ENCODE peak calls at places on chromosomes 2 and 18, in eight cellular contexts. C is neuronal stem cell; I is naive thymus-derived CD4-positive, alpha-beta T cell; M is kidney; X is MG63; H is fibroblast of pulmonary artery; K is AG04450; R is A549. T is an unnamed sample.

GRCh38 chr2:64859208-64860161 is 129.7 kb upstream of the SLC1A4 start:
- DNase-seq in C (peak), I (no peak), M (peak), X (peak), H (peak), K (peak), R (peak), T (no peak)

GRCh38 chr18:7038330-7038846 is 79.2 kb downstream of the LAMA1 start:
- DNase-seq in C (peak), I (no peak), M (peak), X (peak), H (peak), K (peak), R (peak), T (no peak)

GRCh38 chr2:124024491-124025348 is at the start of gene CNTNAP5:
- DNase-seq in C (peak), I (no peak), M (peak), X (peak), H (peak), K (no peak), R (no peak), T (no peak)

GRCh38 chr2:1572638-1573037 is 159.4 kb downstream of the TPO start:
- DNase-seq in C (no peak), I (no peak), M (peak), X (peak), H (peak), K (no peak), R (no peak), T (no peak)

GRCh38 chr2:191959209-191959608 is 112.3 kb upstream of the CAVIN2 start:
- DNase-seq in C (no peak), I (no peak), M (no peak), X (no peak), H (peak), K (no peak), R (no peak), T (no peak)

GRCh38 chr2:1591978-1592907 is 152.1 kb downstream of the PXDN start:
- DNase-seq in C (peak), I (no peak), M (peak), X (peak), H (peak), K (peak), R (peak), T (no peak)

GRCh38 chr2:231472816-231473215 is 8.5 kb upstream of the NCL start:
- DNase-seq in C (no peak), I (no peak), M (no peak), X (no peak), H (no peak), K (no peak), R (no peak), T (no peak)

GRCh38 chr2:201675454-201675853 is 23.0 kb downstream of the MPP4 start:
- DNase-seq in C (no peak), I (no peak), M (no peak), X (no peak), H (no peak), K (no peak), R (no peak), T (no peak)

GRCh38 chr18:8912348-8913057 is 190.0 kb upstream of the NDUFV2 start:
- DNase-seq in C (peak), I (no peak), M (peak), X (no peak), H (no peak), K (no peak), R (no peak), T (no peak)

GRCh38 chr2:8004250-8004681 is 677.6 kb upstream of the ID2 start:
- DNase-seq in C (no peak), I (no peak), M (no peak), X (peak), H (peak), K (peak), R (peak), T (no peak)

GRCh38 chr2:26435106-26435505 is 33.4 kb downstream of the DRC1 start:
- DNase-seq in C (no peak), I (no peak), M (no peak), X (no peak), H (no peak), K (no peak), R (no peak), T (no peak)

GRCh38 chr2:111703759-111704158 is 180.2 kb downstream of the ANAPC1 start:
- DNase-seq in C (no peak), I (no peak), M (no peak), X (no peak), H (no peak), K (no peak), R (no peak), T (no peak)

GRCh38 chr2:207772081-207772843 is 2.6 kb upstream of the FZD5 start:
- DNase-seq in C (no peak), I (no peak), M (peak), X (no peak), H (peak), K (no peak), R (peak), T (no peak)

GRCh38 chr2:238938460-238939055 is 90.7 kb downstream of the TWIST2 start:
- DNase-seq in C (no peak), I (no peak), M (peak), X (peak), H (peak), K (peak), R (no peak), T (no peak)

GRCh38 chr2:29024882-29025430 is 43.9 kb downstream of the TOGARAM2 start:
- DNase-seq in C (no peak), I (no peak), M (no peak), X (no peak), H (no peak), K (no peak), R (no peak), T (no peak)

GRCh38 chr2:190387422-190387821 is 20.7 kb upstream of the MFSD6 start:
- DNase-seq in C (no peak), I (no peak), M (no peak), X (no peak), H (no peak), K (no peak), R (no peak), T (no peak)

GRCh38 chr2:150977296-150977695 is 284.4 kb downstream of the RBM43 start:
- DNase-seq in C (no peak), I (no peak), M (no peak), X (no peak), H (no peak), K (no peak), R (no peak), T (no peak)

GRCh38 chr2:12723741-12724463 is 7.2 kb downstream of the TRIB2 start:
- DNase-seq in C (no peak), I (no peak), M (no peak), X (no peak), H (no peak), K (no peak), R (no peak), T (no peak)

GRCh38 chr2:12721571-12722444 is 5.1 kb downstream of the TRIB2 start:
- DNase-seq in C (no peak), I (no peak), M (peak), X (peak), H (peak), K (no peak), R (no peak), T (no peak)

GRCh38 chr2:12720752-12721151 is 4.0 kb downstream of the TRIB2 start:
- DNase-seq in C (no peak), I (no peak), M (no peak), X (no peak), H (no peak), K (no peak), R (no peak), T (no peak)

GRCh38 chr2:12720181-12720580 is 3.4 kb downstream of the TRIB2 start:
- DNase-seq in C (no peak), I (no peak), M (no peak), X (no peak), H (peak), K (no peak), R (no peak), T (no peak)

GRCh38 chr2:12722445-12723316 is 5.9 kb downstream of the TRIB2 start:
- DNase-seq in C (no peak), I (no peak), M (no peak), X (no peak), H (no peak), K (no peak), R (no peak), T (no peak)
- H3K4me3 ChIP-seq in C (no peak), I (peak), M (peak), X (peak), H (peak), K (no peak), R (no peak), T (no peak)

DNA sequence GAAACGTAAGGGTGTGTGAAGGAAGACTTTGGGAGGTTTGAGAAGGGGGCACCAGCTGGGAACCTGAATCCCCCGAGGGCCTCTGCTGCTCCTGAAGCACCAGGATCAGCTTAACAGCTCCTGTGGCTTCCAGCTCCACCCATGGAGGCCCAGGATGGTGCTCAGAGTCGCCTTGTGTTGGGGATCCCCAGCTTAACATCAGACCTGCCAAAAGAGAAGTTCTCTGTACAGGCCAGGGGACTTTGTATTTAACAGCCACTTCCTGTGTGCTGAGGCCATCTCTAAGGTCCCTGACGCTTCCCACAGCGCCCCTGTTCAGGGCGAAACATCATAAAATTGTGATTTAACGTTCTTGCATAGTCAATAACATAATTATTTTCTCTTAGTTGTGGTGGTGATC is 77.5 kb downstream of the NCK2 start:
- DNase-seq in C (no peak), I (no peak), M (no peak), X (no peak), H (no peak), K (no peak), R (no peak), T (no peak)
- H3K4me3 ChIP-seq in C (no peak), I (no peak), M (no peak), X (no peak), H (no peak), K (no peak), R (no peak), T (no peak)

GRCh38 chr2:12928197-12928596 is 211.5 kb downstream of the TRIB2 start:
- DNase-seq in C (no peak), I (no peak), M (no peak), X (peak), H (peak), K (peak), R (no peak), T (no peak)
- H3K4me3 ChIP-seq in C (no peak), I (no peak), M (no peak), X (no peak), H (no peak), K (no peak), R (no peak), T (no peak)

GRCh38 chr2:241268306-241268705 is 47.2 kb downstream of the HDLBP start:
- DNase-seq in C (no peak), I (no peak), M (no peak), X (no peak), H (peak), K (no peak), R (no peak), T (no peak)

GRCh38 chr2:241271641-241272297 is 43.7 kb downstream of the HDLBP start:
- DNase-seq in C (peak), I (peak), M (peak), X (peak), H (peak), K (peak), R (peak), T (no peak)

GRCh38 chr2:241270531-241270930 is 44.9 kb downstream of the HDLBP start:
- DNase-seq in C (no peak), I (no peak), M (no peak), X (no peak), H (no peak), K (no peak), R (no peak), T (no peak)

GRCh38 chr2:241268716-241269445 is 46.6 kb downstream of the HDLBP start:
- DNase-seq in C (no peak), I (no peak), M (no peak), X (no peak), H (no peak), K (no peak), R (peak), T (no peak)

DNA sequence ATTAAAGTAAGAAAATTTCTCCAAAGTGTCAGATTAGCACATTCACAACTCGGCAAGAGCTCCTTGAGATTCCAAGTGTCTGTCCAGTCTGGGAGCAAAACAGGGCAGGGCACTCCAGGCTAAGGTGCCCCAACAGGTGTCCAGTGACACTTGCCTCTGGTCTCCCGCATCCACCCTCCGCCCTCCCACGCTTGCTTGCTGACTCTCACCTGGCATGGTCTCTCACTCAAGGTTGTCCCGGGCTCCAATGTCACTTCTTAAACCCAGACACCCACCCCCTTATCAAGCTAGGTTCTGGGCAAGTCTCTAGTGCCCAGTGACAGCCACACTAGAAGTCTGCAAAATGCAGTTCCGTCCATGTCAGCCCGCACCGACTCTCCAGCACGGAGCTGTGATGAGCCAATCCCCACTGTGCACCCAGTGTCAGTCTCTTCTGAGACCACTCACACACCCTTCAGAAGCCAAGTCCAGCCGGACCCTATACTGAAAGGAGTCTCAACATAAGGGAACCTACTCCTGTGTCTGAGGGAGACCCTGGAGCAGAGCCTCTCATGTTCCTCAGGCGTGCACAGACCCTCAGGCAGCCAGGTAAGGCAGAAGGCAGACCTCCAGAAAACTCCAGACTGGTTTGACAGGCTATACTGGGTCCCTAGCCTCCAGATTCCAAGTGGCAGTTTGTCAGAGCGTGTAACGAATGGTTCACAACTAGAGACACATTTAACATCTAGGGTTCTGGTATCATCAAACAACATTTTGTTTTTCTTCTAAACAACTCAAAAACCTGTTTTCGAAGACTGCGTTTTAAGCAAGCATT is 45.6 kb downstream of the HDLBP start:
- DNase-seq in C (no peak), I (no peak), M (no peak), X (no peak), H (no peak), K (no peak), R (no peak), T (no peak)
- H3K4me3 ChIP-seq in C (no peak), I (no peak), M (no peak), X (no peak), H (peak), K (peak), R (no peak), T (no peak)

T was measured in Jurkat, Clone E6-1.